ENCODE peak calls at places on chromosomes 5 and 9, in four cellular contexts. C is IMR-90, I is H9, Z is mesenchymal stem cell. B is an unnamed sample.

GRCh38 chr5:64666058-64666457 is 24.2 kb upstream of the SHISAL2B start:
- DNase-seq in Z (peak; percentile 85), I (no peak), C (peak; percentile 93), B (peak; percentile 82)

GRCh38 chr9:89412951-89413350 is 85.0 kb downstream of the SEMA4D start:
- DNase-seq in Z (no peak), C (no peak), I (no peak), B (peak; percentile 64)

GRCh38 chr9:90770927-90771326 is 30.7 kb upstream of the SYK start:
- DNase-seq in Z (no peak), C (no peak), I (no peak), B (no peak)

GRCh38 chr5:151905639-151906038 is 19.0 kb downstream of the GLRA1 start:
- DNase-seq in C (no peak), I (no peak), Z (no peak), B (no peak)

GRCh38 chr5:11143456-11144267 is 382.6 kb upstream of the DAP start:
- DNase-seq in Z (no peak), C (no peak), I (no peak), B (no peak)

GRCh38 chr9:73640971-73641370 is 489.3 kb downstream of the ANXA1 start:
- DNase-seq in I (no peak), C (no peak), Z (no peak), B (no peak)

GRCh38 chr5:62347928-62348327 is 41.9 kb downstream of the KIF2A start:
- DNase-seq in Z (no peak), I (no peak), C (no peak), B (no peak)

GRCh38 chr5:18305288-18305899 is 671.1 kb downstream of the TAF11L14 start:
- DNase-seq in Z (peak; percentile 50), C (peak; percentile 39), I (peak; percentile 34), B (peak; percentile 49)

GRCh38 chr5:145806923-145807322 is 28.2 kb downstream of the PRELID2 start:
- DNase-seq in I (no peak), Z (peak; percentile 64), C (peak; percentile 10), B (no peak)

GRCh38 chr5:111930407-111930806 is 173.4 kb upstream of the NREP start:
- DNase-seq in Z (peak; percentile 47), I (no peak), C (peak; percentile 30), B (peak; percentile 25)

GRCh38 chr9:92970467-92970923 is 23.2 kb downstream of the FGD3 start:
- DNase-seq in C (peak; percentile 4), Z (no peak), I (peak; percentile 89), B (peak; percentile 87)

GRCh38 chr5:34895641-34896419 is 19.5 kb downstream of the RAD1 start:
- DNase-seq in I (no peak), C (no peak), Z (no peak), B (peak; percentile 58)

GRCh38 chr9:125789196-125789595 is 42.0 kb downstream of the PBX3 start:
- DNase-seq in Z (no peak), C (no peak), I (no peak), B (no peak)

GRCh38 chr9:137497921-137498719 is 39.0 kb upstream of the NSMF start:
- DNase-seq in C (no peak), Z (no peak), I (no peak), B (no peak)

GRCh38 chr9:120267929-120268328 is 312.0 kb downstream of the CDK5RAP2 start:
- DNase-seq in I (no peak), Z (no peak), C (peak; percentile 12), B (no peak)

GRCh38 chr5:83512051-83512745 is 40.7 kb downstream of the VCAN start:
- DNase-seq in Z (no peak), I (no peak), C (peak; percentile 37), B (no peak)

GRCh38 chr5:132419517-132420468 is 50.3 kb downstream of the SLC22A5 start:
- DNase-seq in I (peak; percentile 89), C (peak; percentile 72), Z (peak; percentile 84), B (peak; percentile 88)

GRCh38 chr5:146345578-146346366 is 7.1 kb downstream of the POU4F3 start:
- DNase-seq in Z (no peak), I (peak; percentile 72), C (no peak), B (peak; percentile 49)

DNA sequence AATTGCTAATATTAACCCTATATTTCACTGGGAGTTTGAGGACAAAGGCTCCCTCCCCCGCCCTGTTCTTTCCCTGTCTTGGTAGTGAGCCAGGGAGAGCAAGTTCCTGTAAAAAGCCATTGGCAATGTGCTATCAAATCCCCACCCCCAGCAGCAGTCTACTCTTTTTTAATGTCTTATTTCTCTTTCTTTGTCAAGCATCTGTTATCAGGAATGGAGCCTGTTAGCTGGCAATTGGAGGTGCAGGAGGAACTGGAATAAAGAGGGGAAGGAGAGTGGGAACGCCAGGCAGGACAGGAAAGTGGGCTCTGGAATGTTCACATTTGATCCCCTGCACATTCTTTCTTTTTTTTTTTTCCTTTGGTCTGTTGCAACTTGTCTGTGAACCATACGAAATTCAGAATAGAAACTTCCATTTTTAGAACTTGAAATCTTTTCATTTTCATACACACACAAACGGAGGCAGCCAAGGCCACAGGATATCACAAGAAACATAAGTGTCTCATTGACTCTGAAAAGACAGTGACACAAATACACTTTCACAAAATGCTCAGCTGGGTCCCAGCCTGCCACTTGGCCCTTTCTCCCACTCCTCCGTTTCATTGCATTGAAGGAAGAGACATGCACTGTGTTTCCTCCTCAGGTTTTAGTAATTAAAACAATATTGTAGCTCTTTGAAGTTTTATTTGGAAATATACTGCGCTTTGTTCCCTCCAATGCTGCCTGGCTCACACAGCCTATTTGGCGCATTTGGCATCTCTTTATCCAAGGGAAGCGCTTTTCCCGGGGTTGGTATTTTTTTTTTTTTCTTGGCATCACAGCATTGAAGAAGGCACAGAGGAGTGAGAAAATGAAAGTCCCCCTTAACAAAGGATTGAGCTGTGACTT is 665.0 kb upstream of the ZNF608 start:
- DNase-seq in C (peak; percentile 39), Z (peak; percentile 57), I (no peak), B (peak; percentile 52)
- H2AK5ac ChIP-seq in C (peak overlapping the region; percentile 41), Z (peak overlapping the region; percentile 91), I (no peak overlapping the region), B (no peak overlapping the region)

GRCh38 chr5:91383956-91384300 is 811 bp upstream of the ARRDC3 start:
- DNase-seq in I (no peak), Z (no peak), C (no peak), B (peak; percentile 62)
- H4K8ac ChIP-seq in I (no peak overlapping the region), Z (no peak overlapping the region), C (peak overlapping the region; percentile 72), B (no peak overlapping the region)

GRCh38 chr9:135949666-135950134 is 11.5 kb downstream of the UBAC1 start:
- DNase-seq in Z (no peak), I (no peak), C (no peak), B (no peak)

GRCh38 chr9:135950135-135950682 is 11.0 kb downstream of the UBAC1 start:
- DNase-seq in Z (no peak), I (no peak), C (no peak), B (no peak)

GRCh38 chr9:135948873-135949665 is 12.1 kb downstream of the UBAC1 start:
- DNase-seq in Z (no peak), C (no peak), I (no peak), B (no peak)

GRCh38 chr9:135952664-135953206 is 8.4 kb downstream of the UBAC1 start:
- DNase-seq in Z (no peak), C (no peak), I (no peak), B (no peak)

GRCh38 chr9:135951889-135952663 is 9.1 kb downstream of the UBAC1 start:
- DNase-seq in Z (peak; percentile 86), I (no peak), C (peak; percentile 91), B (no peak)
- H2AK5ac ChIP-seq in Z (no peak overlapping the region), I (no peak overlapping the region), C (peak overlapping the region; percentile 65), B (no peak overlapping the region)

GRCh38 chr9:133571491-133571890 is 37.0 kb downstream of the ADAMTSL2 start:
- DNase-seq in C (no peak), I (no peak), Z (no peak), B (no peak)
- H4K8ac ChIP-seq in C (no peak overlapping the region), I (no peak overlapping the region), Z (no peak overlapping the region), B (no peak overlapping the region)

DNA sequence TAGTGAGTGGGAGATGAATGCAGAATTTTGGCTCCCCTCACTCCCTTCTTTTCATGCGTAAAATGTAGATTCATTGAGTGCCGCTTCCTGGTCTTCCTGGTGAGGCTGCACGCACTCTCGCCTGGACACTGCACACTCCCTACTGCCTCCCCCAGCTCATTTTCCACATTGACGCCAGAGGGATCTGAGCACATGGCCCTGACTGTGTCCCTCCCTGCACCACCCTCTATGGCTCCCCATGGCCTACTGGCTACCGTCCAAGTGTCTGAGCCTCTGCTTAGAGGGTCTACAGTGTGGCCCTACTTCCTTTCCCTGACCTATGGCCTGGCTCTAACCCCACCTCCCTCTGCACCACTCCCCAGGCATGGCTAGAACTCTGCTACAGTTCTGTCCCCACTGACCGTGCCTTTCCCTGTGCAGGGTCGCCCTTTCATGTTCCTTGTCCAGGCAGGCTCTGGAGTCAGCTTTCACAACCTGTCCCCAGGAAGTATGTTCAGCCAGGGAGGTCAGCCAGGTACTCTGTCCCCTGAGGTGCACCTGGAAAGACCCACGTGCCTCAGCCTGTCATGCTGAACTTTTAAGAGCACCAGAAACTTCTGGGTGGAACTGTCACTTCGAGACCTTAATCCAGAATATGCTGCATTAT is 160.5 kb downstream of the COL23A1 start:
- DNase-seq in Z (no peak), C (no peak), I (no peak), B (no peak)
- H2AK5ac ChIP-seq in Z (no peak overlapping the region), C (no peak overlapping the region), I (no peak overlapping the region), B (peak overlapping the region; percentile 33)

GRCh38 chr5:1725641-1726468 is 73.8 kb downstream of the MRPL36 start:
- DNase-seq in I (peak; percentile 54), C (no peak), Z (no peak), B (peak; percentile 33)
- H4K8ac ChIP-seq in I (no peak overlapping the region), C (no peak overlapping the region), Z (no peak overlapping the region), B (no peak overlapping the region)

GRCh38 chr5:155934964-155935363 is 392.0 kb upstream of the SGCD start:
- DNase-seq in I (no peak), C (no peak), Z (no peak), B (no peak)

GRCh38 chr5:155935723-155936122 is 391.2 kb upstream of the SGCD start:
- DNase-seq in I (peak; percentile 28), Z (no peak), C (no peak), B (no peak)

GRCh38 chr5:155938051-155938450 is 388.9 kb upstream of the SGCD start:
- DNase-seq in C (no peak), Z (no peak), I (no peak), B (no peak)

GRCh38 chr5:155941340-155941739 is 385.6 kb upstream of the SGCD start:
- DNase-seq in Z (no peak), C (no peak), I (no peak), B (no peak)

DNA sequence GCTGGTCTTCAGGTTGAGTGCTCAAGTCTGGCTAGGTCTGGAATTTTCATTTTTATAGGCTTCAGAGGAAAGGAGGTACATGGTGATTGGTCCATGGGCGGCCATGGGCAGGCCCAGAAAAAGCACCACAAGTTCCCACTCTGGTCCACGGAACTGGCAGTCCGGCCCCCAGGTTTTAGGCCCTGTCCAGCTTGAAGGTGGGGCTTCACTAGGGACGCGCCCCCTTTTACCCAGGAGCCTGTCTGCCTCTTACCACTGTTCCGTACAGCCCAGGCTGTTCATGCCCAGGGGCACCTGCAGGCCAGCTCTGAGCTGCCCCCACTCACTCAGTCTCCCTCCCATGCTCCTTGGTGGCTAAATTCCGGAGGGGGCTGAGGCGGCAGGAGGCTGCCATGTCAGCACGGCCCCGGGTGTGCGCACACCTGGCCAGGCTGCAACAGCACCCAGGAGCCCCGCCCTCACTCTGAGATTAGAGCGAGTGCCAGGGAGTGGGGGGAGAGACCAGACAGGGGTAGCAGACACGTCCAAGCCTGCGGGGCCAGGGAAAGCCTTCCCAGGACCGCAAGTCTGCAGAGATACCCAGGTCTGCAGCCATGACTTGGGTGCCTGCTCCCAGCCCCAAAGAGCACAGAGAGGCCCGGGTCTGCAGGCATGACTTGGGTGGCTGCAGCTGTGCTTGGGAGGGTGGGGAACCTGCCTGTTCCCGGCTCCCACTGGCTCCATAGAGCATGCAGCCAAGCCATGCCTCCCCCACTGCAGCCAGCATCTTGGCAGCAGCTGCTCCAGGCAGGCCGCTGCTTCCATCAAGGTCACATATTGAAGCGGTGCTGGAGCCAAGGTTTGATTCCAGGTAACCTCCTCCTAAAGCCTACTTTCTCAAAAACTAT is 390.2 kb upstream of the SGCD start:
- DNase-seq in I (peak; percentile 26), C (no peak), Z (no peak), B (no peak)
- H2AK5ac ChIP-seq in I (no peak overlapping the region), C (no peak overlapping the region), Z (no peak overlapping the region), B (no peak overlapping the region)